ENCODE peak calls at places on chromosomes 4 and X, in eight cellular contexts. One of them, this sample, is unnamed. For H3K27me3, the result is how much of the 10 kb centered on the place peaks cover.

GRCh38 chrX:44432641-44433040 is 89.2 kb upstream of the EFHC2 start:
- DNase-seq in right lobe of liver: no peak
- DNase-seq in psoas muscle: no peak
- DNase-seq in IMR-90: peak
- DNase-seq in keratinocyte: no peak
- DNase-seq in HCT116: peak
- DNase-seq in fibroblast of lung: peak
- DNase-seq in esophagus muscularis mucosa: no peak
- DNase-seq in this sample: peak

GRCh38 chr4:20520901-20521300 is 179.4 kb upstream of the PACRGL start:
- DNase-seq in right lobe of liver: no peak
- DNase-seq in psoas muscle: no peak
- DNase-seq in IMR-90: peak
- DNase-seq in keratinocyte: peak
- DNase-seq in HCT116: no peak
- DNase-seq in fibroblast of lung: peak
- DNase-seq in esophagus muscularis mucosa: no peak
- DNase-seq in this sample: peak

GRCh38 chrX:153592966-153593688 is 5.8 kb downstream of the CCNQ start:
- DNase-seq in right lobe of liver: no peak
- DNase-seq in psoas muscle: peak
- DNase-seq in IMR-90: no peak
- DNase-seq in keratinocyte: no peak
- DNase-seq in HCT116: no peak
- DNase-seq in fibroblast of lung: no peak
- DNase-seq in esophagus muscularis mucosa: no peak
- DNase-seq in this sample: no peak

GRCh38 chrX:70033348-70033747 is 16.4 kb downstream of the AWAT2 start:
- DNase-seq in right lobe of liver: peak
- DNase-seq in psoas muscle: no peak
- DNase-seq in IMR-90: peak
- DNase-seq in keratinocyte: no peak
- DNase-seq in HCT116: peak
- DNase-seq in fibroblast of lung: peak
- DNase-seq in esophagus muscularis mucosa: no peak
- DNase-seq in this sample: peak

GRCh38 chrX:136936183-136936549 is 55.6 kb upstream of the RBMX start:
- DNase-seq in right lobe of liver: no peak
- DNase-seq in psoas muscle: no peak
- DNase-seq in IMR-90: peak
- DNase-seq in keratinocyte: no peak
- DNase-seq in HCT116: no peak
- DNase-seq in fibroblast of lung: peak
- DNase-seq in esophagus muscularis mucosa: no peak
- DNase-seq in this sample: peak

GRCh38 chr4:27789768-27790167 is 929.1 kb downstream of the STIM2 start:
- DNase-seq in right lobe of liver: no peak
- DNase-seq in psoas muscle: no peak
- DNase-seq in IMR-90: peak
- DNase-seq in keratinocyte: no peak
- DNase-seq in HCT116: no peak
- DNase-seq in fibroblast of lung: peak
- DNase-seq in esophagus muscularis mucosa: no peak
- DNase-seq in this sample: no peak

GRCh38 chr4:24979554-24979953 is 51.2 kb downstream of the LGI2 start:
- DNase-seq in right lobe of liver: peak
- DNase-seq in psoas muscle: peak
- DNase-seq in IMR-90: no peak
- DNase-seq in keratinocyte: no peak
- DNase-seq in HCT116: no peak
- DNase-seq in fibroblast of lung: no peak
- DNase-seq in esophagus muscularis mucosa: no peak
- DNase-seq in this sample: no peak

GRCh38 chr4:109826719-109827118 is 1.1 kb upstream of the RRH start:
- DNase-seq in right lobe of liver: no peak
- DNase-seq in psoas muscle: no peak
- DNase-seq in IMR-90: peak
- DNase-seq in keratinocyte: no peak
- DNase-seq in HCT116: no peak
- DNase-seq in fibroblast of lung: peak
- DNase-seq in esophagus muscularis mucosa: no peak
- DNase-seq in this sample: peak

GRCh38 chrX:106783716-106784115 is 18.8 kb upstream of the TBC1D8B start:
- DNase-seq in right lobe of liver: no peak
- DNase-seq in psoas muscle: no peak
- DNase-seq in IMR-90: no peak
- DNase-seq in keratinocyte: no peak
- DNase-seq in HCT116: no peak
- DNase-seq in fibroblast of lung: no peak
- DNase-seq in esophagus muscularis mucosa: no peak
- DNase-seq in this sample: no peak

GRCh38 chr4:48963042-48963679 is 22.9 kb upstream of the CWH43 start:
- DNase-seq in right lobe of liver: peak
- DNase-seq in psoas muscle: peak
- DNase-seq in IMR-90: peak
- DNase-seq in keratinocyte: no peak
- DNase-seq in HCT116: peak
- DNase-seq in fibroblast of lung: peak
- DNase-seq in esophagus muscularis mucosa: peak
- DNase-seq in this sample: peak

GRCh38 chr4:48962636-48963035 is 23.4 kb upstream of the CWH43 start:
- DNase-seq in right lobe of liver: no peak
- DNase-seq in psoas muscle: no peak
- DNase-seq in IMR-90: no peak
- DNase-seq in keratinocyte: no peak
- DNase-seq in HCT116: no peak
- DNase-seq in fibroblast of lung: no peak
- DNase-seq in esophagus muscularis mucosa: no peak
- DNase-seq in this sample: no peak

GRCh38 chr4:48954314-48954713 is 31.8 kb upstream of the CWH43 start:
- DNase-seq in right lobe of liver: no peak
- DNase-seq in psoas muscle: no peak
- DNase-seq in IMR-90: peak
- DNase-seq in keratinocyte: no peak
- DNase-seq in HCT116: no peak
- DNase-seq in fibroblast of lung: no peak
- DNase-seq in esophagus muscularis mucosa: no peak
- DNase-seq in this sample: no peak

GRCh38 chr4:48960988-48961635 is 25.0 kb upstream of the CWH43 start:
- DNase-seq in right lobe of liver: no peak
- DNase-seq in psoas muscle: no peak
- DNase-seq in IMR-90: no peak
- DNase-seq in keratinocyte: no peak
- DNase-seq in HCT116: no peak
- DNase-seq in fibroblast of lung: no peak
- DNase-seq in esophagus muscularis mucosa: no peak
- DNase-seq in this sample: no peak

DNA sequence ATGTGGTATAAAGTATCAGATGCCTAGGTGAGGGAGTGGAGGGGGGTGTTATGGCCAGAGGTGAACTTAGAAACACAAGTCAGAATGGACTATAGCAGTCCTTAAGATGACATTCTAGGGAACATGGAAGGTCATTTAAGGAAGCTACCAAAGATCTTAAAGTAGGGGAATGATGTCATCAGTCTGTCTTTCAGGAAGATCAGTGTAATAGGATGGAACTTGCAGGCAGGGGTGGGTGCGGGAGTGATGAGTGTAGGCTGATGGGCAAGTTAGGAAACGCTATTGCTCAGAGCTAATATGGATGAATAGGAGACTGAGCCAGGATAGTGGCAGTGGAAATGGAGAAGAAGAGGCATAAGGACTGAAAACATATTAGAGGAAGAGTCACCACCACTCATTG is 27.5 kb upstream of the CWH43 start:
- DNase-seq in right lobe of liver: no peak
- DNase-seq in psoas muscle: no peak
- DNase-seq in IMR-90: no peak
- DNase-seq in keratinocyte: no peak
- DNase-seq in HCT116: no peak
- DNase-seq in fibroblast of lung: no peak
- DNase-seq in esophagus muscularis mucosa: no peak
- DNase-seq in this sample: no peak
- H3K27me3 ChIP-seq in right lobe of liver: under half
- H3K27me3 ChIP-seq in psoas muscle: under half
- H3K27me3 ChIP-seq in IMR-90: under half
- H3K27me3 ChIP-seq in keratinocyte: under half
- H3K27me3 ChIP-seq in HCT116: under half
- H3K27me3 ChIP-seq in fibroblast of lung: under half
- H3K27me3 ChIP-seq in esophagus muscularis mucosa: under half
- H3K27me3 ChIP-seq in this sample: under half

DNA sequence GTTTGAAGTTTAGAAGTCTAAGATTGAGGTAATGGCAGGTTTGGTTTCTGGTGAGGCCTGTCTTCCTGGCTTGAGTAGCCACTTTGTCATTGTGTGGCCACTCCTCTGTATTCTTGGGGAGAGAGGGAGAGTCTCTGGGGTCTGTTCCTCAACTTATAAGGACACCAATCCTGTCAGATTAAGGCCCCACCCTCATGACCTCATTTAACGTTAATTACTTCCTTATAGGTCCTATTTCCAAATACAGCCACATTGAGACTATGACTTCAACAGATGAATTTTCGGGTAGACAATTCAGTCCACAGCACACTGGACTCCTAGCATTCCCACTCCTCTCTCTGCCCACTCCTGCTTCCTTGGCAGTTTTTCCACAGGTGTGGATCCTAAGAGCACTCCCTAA is 350.8 kb upstream of the CASK start:
- DNase-seq in right lobe of liver: no peak
- DNase-seq in psoas muscle: no peak
- DNase-seq in IMR-90: no peak
- DNase-seq in keratinocyte: no peak
- DNase-seq in HCT116: no peak
- DNase-seq in fibroblast of lung: no peak
- DNase-seq in esophagus muscularis mucosa: no peak
- DNase-seq in this sample: no peak
- TF ChIP-seq CTCF in right lobe of liver: no peak
- TF ChIP-seq CTCF in psoas muscle: no peak
- TF ChIP-seq CTCF in IMR-90: no peak
- TF ChIP-seq CTCF in keratinocyte: no peak
- TF ChIP-seq CTCF in HCT116: no peak
- TF ChIP-seq CTCF in fibroblast of lung: no peak
- TF ChIP-seq CTCF in esophagus muscularis mucosa: no peak
- TF ChIP-seq CTCF in this sample: no peak

DNA sequence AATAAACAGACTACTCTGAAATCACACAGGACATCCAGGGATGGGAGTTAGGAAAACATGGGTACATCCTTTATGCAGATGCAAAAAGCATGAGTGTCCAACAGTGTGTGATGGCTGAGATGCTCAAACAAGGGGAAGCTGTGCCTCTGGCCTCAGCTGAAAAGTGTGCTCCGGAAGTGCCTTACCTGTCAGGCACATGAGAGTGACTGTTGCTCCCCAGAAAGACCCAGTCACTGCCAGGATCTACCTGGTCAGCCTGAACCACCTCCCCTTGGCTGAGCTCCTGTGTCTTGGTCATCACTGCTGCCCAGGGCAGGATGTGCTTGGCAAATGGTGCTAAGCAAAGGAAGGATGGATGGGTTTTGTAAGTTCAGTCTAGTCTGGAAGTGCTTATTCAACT is 4.0 kb downstream of the PPP2R2C start:
- DNase-seq in right lobe of liver: no peak
- DNase-seq in psoas muscle: no peak
- DNase-seq in IMR-90: no peak
- DNase-seq in keratinocyte: no peak
- DNase-seq in HCT116: no peak
- DNase-seq in fibroblast of lung: no peak
- DNase-seq in esophagus muscularis mucosa: no peak
- DNase-seq in this sample: no peak
- H3K27me3 ChIP-seq in right lobe of liver: under half
- H3K27me3 ChIP-seq in psoas muscle: under half
- H3K27me3 ChIP-seq in IMR-90: under half
- H3K27me3 ChIP-seq in keratinocyte: under half
- H3K27me3 ChIP-seq in HCT116: under half
- H3K27me3 ChIP-seq in fibroblast of lung: under half
- H3K27me3 ChIP-seq in esophagus muscularis mucosa: under half
- H3K27me3 ChIP-seq in this sample: half or more

GRCh38 chrX:54442790-54443189 is 2.6 kb downstream of the TSR2 start:
- DNase-seq in right lobe of liver: no peak
- DNase-seq in psoas muscle: no peak
- DNase-seq in IMR-90: no peak
- DNase-seq in keratinocyte: no peak
- DNase-seq in HCT116: no peak
- DNase-seq in fibroblast of lung: no peak
- DNase-seq in esophagus muscularis mucosa: no peak
- DNase-seq in this sample: no peak

GRCh38 chrX:54446084-54446483 is 5.9 kb downstream of the TSR2 start:
- DNase-seq in right lobe of liver: no peak
- DNase-seq in psoas muscle: no peak
- DNase-seq in IMR-90: no peak
- DNase-seq in keratinocyte: no peak
- DNase-seq in HCT116: no peak
- DNase-seq in fibroblast of lung: no peak
- DNase-seq in esophagus muscularis mucosa: no peak
- DNase-seq in this sample: no peak

GRCh38 chrX:54444752-54445151 is 4.5 kb downstream of the TSR2 start:
- DNase-seq in right lobe of liver: no peak
- DNase-seq in psoas muscle: no peak
- DNase-seq in IMR-90: no peak
- DNase-seq in keratinocyte: no peak
- DNase-seq in HCT116: no peak
- DNase-seq in fibroblast of lung: no peak
- DNase-seq in esophagus muscularis mucosa: no peak
- DNase-seq in this sample: no peak

GRCh38 chrX:54435121-54435520 is 5.1 kb upstream of the TSR2 start:
- DNase-seq in right lobe of liver: no peak
- DNase-seq in psoas muscle: no peak
- DNase-seq in IMR-90: no peak
- DNase-seq in keratinocyte: no peak
- DNase-seq in HCT116: no peak
- DNase-seq in fibroblast of lung: no peak
- DNase-seq in esophagus muscularis mucosa: no peak
- DNase-seq in this sample: no peak

DNA sequence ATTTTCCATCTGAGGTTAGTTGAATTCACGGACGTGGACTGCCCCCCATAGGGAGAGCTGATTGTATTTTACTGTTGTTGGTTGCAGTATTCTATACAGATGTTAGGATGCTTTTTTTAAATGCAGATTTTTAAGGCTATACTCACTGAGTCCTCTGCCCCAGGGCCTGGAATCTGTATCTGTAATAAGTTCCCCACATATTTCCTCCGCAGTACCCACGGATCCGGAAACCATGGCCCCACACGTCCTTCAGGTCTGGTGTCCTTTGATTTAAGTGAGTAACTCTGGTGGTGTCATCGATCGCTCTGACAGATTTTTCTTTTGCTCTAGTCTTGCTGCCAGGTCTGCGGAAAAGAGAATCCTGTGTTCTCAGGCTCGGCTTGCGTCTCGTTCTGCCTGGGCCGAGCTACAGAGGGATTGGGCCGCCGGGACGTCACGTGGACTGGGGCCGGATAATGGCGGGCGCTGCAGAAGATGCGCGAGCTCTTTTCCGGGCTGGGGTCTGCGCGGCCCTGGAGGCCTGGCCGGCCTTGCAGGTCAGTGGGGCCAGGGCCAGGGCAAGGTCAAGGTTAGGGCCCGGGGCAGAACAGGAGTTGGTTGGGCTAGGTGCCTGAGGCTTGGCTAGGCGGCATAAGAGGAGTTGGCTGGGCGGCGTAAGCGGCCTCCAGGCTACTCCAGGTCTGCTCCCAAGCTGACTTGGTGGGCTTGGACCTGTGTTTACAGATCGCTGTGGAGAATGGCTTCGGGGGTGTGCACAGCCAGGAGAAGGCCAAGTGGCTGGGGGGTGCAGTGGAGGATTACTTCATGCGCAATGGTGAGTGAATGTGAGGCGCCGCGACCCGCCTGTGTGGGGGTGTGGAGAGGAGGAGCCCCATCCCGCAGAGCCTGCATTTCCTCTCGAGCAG is at the start of gene TSR2:
- DNase-seq in right lobe of liver: peak
- DNase-seq in psoas muscle: peak
- DNase-seq in IMR-90: peak
- DNase-seq in keratinocyte: peak
- DNase-seq in HCT116: peak
- DNase-seq in fibroblast of lung: peak
- DNase-seq in esophagus muscularis mucosa: peak
- DNase-seq in this sample: peak
- TF ChIP-seq CTCF in right lobe of liver: peak
- TF ChIP-seq CTCF in psoas muscle: no peak
- TF ChIP-seq CTCF in IMR-90: peak
- TF ChIP-seq CTCF in keratinocyte: no peak
- TF ChIP-seq CTCF in HCT116: no peak
- TF ChIP-seq CTCF in fibroblast of lung: no peak
- TF ChIP-seq CTCF in esophagus muscularis mucosa: no peak
- TF ChIP-seq CTCF in this sample: peak

This sample was measured in cardiac muscle cell.